ENCODE peak calls at places on chromosome 20, in six cellular contexts. One of them, this sample, is unnamed. For H3K4me1, the result is how much of the 10 kb centered on the place peaks cover.

GRCh38 chr20:56829788-56830385 is 200.8 kb downstream of the TFAP2C start:
- DNase-seq in tibial artery: no peak
- DNase-seq in heart left ventricle: no peak
- DNase-seq in CD8-positive, alpha-beta T cell: no peak
- DNase-seq in transverse colon: no peak
- DNase-seq in fibroblast of lung: no peak
- DNase-seq in this sample: no peak

GRCh38 chr20:53943522-53944291 is 126.7 kb downstream of the BCAS1 start:
- DNase-seq in tibial artery: no peak
- DNase-seq in heart left ventricle: no peak
- DNase-seq in CD8-positive, alpha-beta T cell: no peak
- DNase-seq in transverse colon: no peak
- DNase-seq in fibroblast of lung: peak
- DNase-seq in this sample: no peak

GRCh38 chr20:1326031-1326930 is 2.7 kb downstream of the SDCBP2 start:
- DNase-seq in tibial artery: peak
- DNase-seq in heart left ventricle: no peak
- DNase-seq in CD8-positive, alpha-beta T cell: peak
- DNase-seq in transverse colon: peak
- DNase-seq in fibroblast of lung: peak
- DNase-seq in this sample: no peak

GRCh38 chr20:3164043-3164762 is 4.5 kb upstream of the FASTKD5 start:
- DNase-seq in tibial artery: no peak
- DNase-seq in heart left ventricle: no peak
- DNase-seq in CD8-positive, alpha-beta T cell: no peak
- DNase-seq in transverse colon: no peak
- DNase-seq in fibroblast of lung: no peak
- DNase-seq in this sample: peak

GRCh38 chr20:19599200-19599599 is 158.9 kb upstream of the RIN2 start:
- DNase-seq in tibial artery: no peak
- DNase-seq in heart left ventricle: no peak
- DNase-seq in CD8-positive, alpha-beta T cell: no peak
- DNase-seq in transverse colon: no peak
- DNase-seq in fibroblast of lung: no peak
- DNase-seq in this sample: no peak

GRCh38 chr20:50189681-50190250 is 864 bp upstream of the CEBPB start:
- DNase-seq in tibial artery: peak
- DNase-seq in heart left ventricle: no peak
- DNase-seq in CD8-positive, alpha-beta T cell: no peak
- DNase-seq in transverse colon: peak
- DNase-seq in fibroblast of lung: no peak
- DNase-seq in this sample: no peak

GRCh38 chr20:49846206-49846807 is 33.7 kb downstream of the SLC9A8 start:
- DNase-seq in tibial artery: no peak
- DNase-seq in heart left ventricle: no peak
- DNase-seq in CD8-positive, alpha-beta T cell: no peak
- DNase-seq in transverse colon: peak
- DNase-seq in fibroblast of lung: peak
- DNase-seq in this sample: no peak

GRCh38 chr20:19815553-19815991 is 57.5 kb downstream of the RIN2 start:
- DNase-seq in tibial artery: peak
- DNase-seq in heart left ventricle: peak
- DNase-seq in CD8-positive, alpha-beta T cell: no peak
- DNase-seq in transverse colon: no peak
- DNase-seq in fibroblast of lung: peak
- DNase-seq in this sample: no peak

GRCh38 chr20:47653892-47654291 is 131.4 kb downstream of the SULF2 start:
- DNase-seq in tibial artery: no peak
- DNase-seq in heart left ventricle: no peak
- DNase-seq in CD8-positive, alpha-beta T cell: no peak
- DNase-seq in transverse colon: no peak
- DNase-seq in fibroblast of lung: no peak
- DNase-seq in this sample: no peak

GRCh38 chr20:366042-366718 is 14.4 kb upstream of the TRIB3 start:
- DNase-seq in tibial artery: no peak
- DNase-seq in heart left ventricle: no peak
- DNase-seq in CD8-positive, alpha-beta T cell: no peak
- DNase-seq in transverse colon: no peak
- DNase-seq in fibroblast of lung: no peak
- DNase-seq in this sample: no peak

GRCh38 chr20:63772781-63773520 is 33.4 kb downstream of the SLC2A4RG start:
- DNase-seq in tibial artery: no peak
- DNase-seq in heart left ventricle: peak
- DNase-seq in CD8-positive, alpha-beta T cell: no peak
- DNase-seq in transverse colon: no peak
- DNase-seq in fibroblast of lung: no peak
- DNase-seq in this sample: no peak

GRCh38 chr20:34375977-34376430 is 12.9 kb downstream of the ITCH start:
- DNase-seq in tibial artery: no peak
- DNase-seq in heart left ventricle: no peak
- DNase-seq in CD8-positive, alpha-beta T cell: no peak
- DNase-seq in transverse colon: no peak
- DNase-seq in fibroblast of lung: no peak
- DNase-seq in this sample: no peak

GRCh38 chr20:33668087-33668790 is 1.5 kb downstream of the ACTL10 start:
- DNase-seq in tibial artery: peak
- DNase-seq in heart left ventricle: peak
- DNase-seq in CD8-positive, alpha-beta T cell: no peak
- DNase-seq in transverse colon: no peak
- DNase-seq in fibroblast of lung: no peak
- DNase-seq in this sample: peak

GRCh38 chr20:41154436-41155176 is 17.3 kb downstream of the PLCG1 start:
- DNase-seq in tibial artery: no peak
- DNase-seq in heart left ventricle: peak
- DNase-seq in CD8-positive, alpha-beta T cell: no peak
- DNase-seq in transverse colon: no peak
- DNase-seq in fibroblast of lung: no peak
- DNase-seq in this sample: no peak

GRCh38 chr20:46568570-46569129 is 18.2 kb upstream of the OCSTAMP start:
- DNase-seq in tibial artery: peak
- DNase-seq in heart left ventricle: peak
- DNase-seq in CD8-positive, alpha-beta T cell: no peak
- DNase-seq in transverse colon: peak
- DNase-seq in fibroblast of lung: peak
- DNase-seq in this sample: peak

GRCh38 chr20:57835462-57836455 is 125.9 kb upstream of the PMEPA1 start:
- DNase-seq in tibial artery: no peak
- DNase-seq in heart left ventricle: no peak
- DNase-seq in CD8-positive, alpha-beta T cell: peak
- DNase-seq in transverse colon: no peak
- DNase-seq in fibroblast of lung: no peak
- DNase-seq in this sample: no peak

GRCh38 chr20:7375905-7376304 is 564.4 kb downstream of the HAO1 start:
- DNase-seq in tibial artery: no peak
- DNase-seq in heart left ventricle: no peak
- DNase-seq in CD8-positive, alpha-beta T cell: no peak
- DNase-seq in transverse colon: no peak
- DNase-seq in fibroblast of lung: peak
- DNase-seq in this sample: no peak

GRCh38 chr20:44001667-44002596 is 87.3 kb downstream of the TOX2 start:
- DNase-seq in tibial artery: no peak
- DNase-seq in heart left ventricle: no peak
- DNase-seq in CD8-positive, alpha-beta T cell: no peak
- DNase-seq in transverse colon: peak
- DNase-seq in fibroblast of lung: no peak
- DNase-seq in this sample: no peak

GRCh38 chr20:12955611-12956010 is 53.2 kb upstream of the SPTLC3 start:
- DNase-seq in tibial artery: no peak
- DNase-seq in heart left ventricle: no peak
- DNase-seq in CD8-positive, alpha-beta T cell: no peak
- DNase-seq in transverse colon: no peak
- DNase-seq in fibroblast of lung: no peak
- DNase-seq in this sample: no peak

GRCh38 chr20:23255106-23255505 is 95.5 kb upstream of the NXT1 start:
- DNase-seq in tibial artery: no peak
- DNase-seq in heart left ventricle: no peak
- DNase-seq in CD8-positive, alpha-beta T cell: no peak
- DNase-seq in transverse colon: no peak
- DNase-seq in fibroblast of lung: no peak
- DNase-seq in this sample: no peak

GRCh38 chr20:23253524-23253923 is 97.1 kb upstream of the NXT1 start:
- DNase-seq in tibial artery: no peak
- DNase-seq in heart left ventricle: no peak
- DNase-seq in CD8-positive, alpha-beta T cell: no peak
- DNase-seq in transverse colon: no peak
- DNase-seq in fibroblast of lung: no peak
- DNase-seq in this sample: no peak

GRCh38 chr20:23255658-23256385 is 94.8 kb upstream of the NXT1 start:
- DNase-seq in tibial artery: no peak
- DNase-seq in heart left ventricle: no peak
- DNase-seq in CD8-positive, alpha-beta T cell: no peak
- DNase-seq in transverse colon: no peak
- DNase-seq in fibroblast of lung: peak
- DNase-seq in this sample: no peak

GRCh38 chr20:23254505-23254904 is 96.1 kb upstream of the NXT1 start:
- DNase-seq in tibial artery: no peak
- DNase-seq in heart left ventricle: no peak
- DNase-seq in CD8-positive, alpha-beta T cell: no peak
- DNase-seq in transverse colon: no peak
- DNase-seq in fibroblast of lung: no peak
- DNase-seq in this sample: no peak

DNA sequence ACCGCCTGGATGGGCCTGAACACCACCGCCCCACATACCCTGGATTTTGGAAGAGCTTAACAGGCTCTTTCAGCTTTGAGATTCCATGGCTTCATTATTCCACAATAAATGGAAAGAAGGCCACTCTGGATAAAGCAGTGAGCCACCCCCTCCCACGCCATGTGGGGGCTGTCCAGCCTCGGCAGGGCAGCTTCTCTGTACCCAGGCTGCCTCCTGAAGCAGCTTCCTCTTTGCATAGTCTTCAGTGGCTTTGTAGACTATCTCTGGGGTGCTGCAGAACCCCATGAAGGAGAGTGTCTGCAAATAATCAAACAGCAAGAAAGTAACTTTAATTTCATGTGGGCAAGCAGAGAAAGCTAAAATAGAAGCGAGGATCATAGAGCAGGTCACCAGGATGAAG is 96.6 kb upstream of the NXT1 start:
- DNase-seq in tibial artery: no peak
- DNase-seq in heart left ventricle: no peak
- DNase-seq in CD8-positive, alpha-beta T cell: no peak
- DNase-seq in transverse colon: no peak
- DNase-seq in fibroblast of lung: no peak
- DNase-seq in this sample: no peak
- H3K4me1 ChIP-seq in tibial artery: under half
- H3K4me1 ChIP-seq in heart left ventricle: under half
- H3K4me1 ChIP-seq in CD8-positive, alpha-beta T cell: under half
- H3K4me1 ChIP-seq in transverse colon: under half
- H3K4me1 ChIP-seq in fibroblast of lung: under half
- H3K4me1 ChIP-seq in this sample: under half

DNA sequence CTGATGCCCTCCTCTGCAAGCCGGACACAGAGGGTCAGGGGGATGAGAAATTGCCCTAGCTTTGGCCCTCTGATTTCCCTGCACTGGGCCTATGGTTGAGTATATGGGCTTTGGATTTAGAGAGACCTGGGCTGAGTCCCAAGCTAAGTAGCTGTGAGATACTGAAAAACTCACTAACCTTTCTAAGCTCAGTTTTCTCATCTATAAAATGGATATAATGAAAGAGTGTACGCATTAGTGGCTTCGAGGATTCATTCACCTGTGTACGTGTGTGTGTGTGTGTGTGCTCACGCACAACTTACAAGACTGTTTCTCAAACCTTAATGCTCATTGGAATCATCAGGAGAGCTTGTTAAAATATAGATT is 12.7 kb upstream of the RBPJL start:
- DNase-seq in tibial artery: no peak
- DNase-seq in heart left ventricle: no peak
- DNase-seq in CD8-positive, alpha-beta T cell: no peak
- DNase-seq in transverse colon: no peak
- DNase-seq in fibroblast of lung: no peak
- DNase-seq in this sample: no peak
- H3K4me3 ChIP-seq in tibial artery: no peak
- H3K4me3 ChIP-seq in heart left ventricle: no peak
- H3K4me3 ChIP-seq in CD8-positive, alpha-beta T cell: peak
- H3K4me3 ChIP-seq in transverse colon: no peak
- H3K4me3 ChIP-seq in fibroblast of lung: peak
- H3K4me3 ChIP-seq in this sample: no peak

GRCh38 chr20:38804243-38804642 is 1.3 kb upstream of the PPP1R16B start:
- DNase-seq in tibial artery: no peak
- DNase-seq in heart left ventricle: no peak
- DNase-seq in CD8-positive, alpha-beta T cell: no peak
- DNase-seq in transverse colon: no peak
- DNase-seq in fibroblast of lung: no peak
- DNase-seq in this sample: no peak

GRCh38 chr20:38806855-38807655 is 1.6 kb downstream of the PPP1R16B start:
- DNase-seq in tibial artery: no peak
- DNase-seq in heart left ventricle: no peak
- DNase-seq in CD8-positive, alpha-beta T cell: peak
- DNase-seq in transverse colon: peak
- DNase-seq in fibroblast of lung: no peak
- DNase-seq in this sample: no peak

GRCh38 chr20:38805958-38806854 is 709 bp downstream of the PPP1R16B start:
- DNase-seq in tibial artery: no peak
- DNase-seq in heart left ventricle: no peak
- DNase-seq in CD8-positive, alpha-beta T cell: peak
- DNase-seq in transverse colon: peak
- DNase-seq in fibroblast of lung: no peak
- DNase-seq in this sample: peak

GRCh38 chr20:38805502-38805957 is at the start of gene PPP1R16B:
- DNase-seq in tibial artery: no peak
- DNase-seq in heart left ventricle: peak
- DNase-seq in CD8-positive, alpha-beta T cell: peak
- DNase-seq in transverse colon: peak
- DNase-seq in fibroblast of lung: no peak
- DNase-seq in this sample: peak

GRCh38 chr20:38804682-38805501 is 605 bp upstream of the PPP1R16B start:
- DNase-seq in tibial artery: no peak
- DNase-seq in heart left ventricle: no peak
- DNase-seq in CD8-positive, alpha-beta T cell: peak
- DNase-seq in transverse colon: peak
- DNase-seq in fibroblast of lung: no peak
- DNase-seq in this sample: peak
- H3K27ac ChIP-seq in tibial artery: no peak
- H3K27ac ChIP-seq in heart left ventricle: peak
- H3K27ac ChIP-seq in CD8-positive, alpha-beta T cell: peak
- H3K27ac ChIP-seq in transverse colon: peak
- H3K27ac ChIP-seq in fibroblast of lung: no peak
- H3K27ac ChIP-seq in this sample: no peak

GRCh38 chr20:5606347-5606746 is 143.9 kb upstream of the SHLD1 start:
- DNase-seq in tibial artery: no peak
- DNase-seq in heart left ventricle: no peak
- DNase-seq in CD8-positive, alpha-beta T cell: no peak
- DNase-seq in transverse colon: no peak
- DNase-seq in fibroblast of lung: no peak
- DNase-seq in this sample: no peak

GRCh38 chr20:5595744-5596143 is 154.5 kb upstream of the SHLD1 start:
- DNase-seq in tibial artery: no peak
- DNase-seq in heart left ventricle: no peak
- DNase-seq in CD8-positive, alpha-beta T cell: no peak
- DNase-seq in transverse colon: no peak
- DNase-seq in fibroblast of lung: no peak
- DNase-seq in this sample: no peak

GRCh38 chr20:5596401-5597193 is 153.6 kb upstream of the SHLD1 start:
- DNase-seq in tibial artery: no peak
- DNase-seq in heart left ventricle: no peak
- DNase-seq in CD8-positive, alpha-beta T cell: no peak
- DNase-seq in transverse colon: no peak
- DNase-seq in fibroblast of lung: no peak
- DNase-seq in this sample: no peak

GRCh38 chr20:5602346-5602745 is 147.9 kb upstream of the SHLD1 start:
- DNase-seq in tibial artery: no peak
- DNase-seq in heart left ventricle: no peak
- DNase-seq in CD8-positive, alpha-beta T cell: no peak
- DNase-seq in transverse colon: no peak
- DNase-seq in fibroblast of lung: no peak
- DNase-seq in this sample: no peak

GRCh38 chr20:5600982-5601381 is 149.2 kb upstream of the SHLD1 start:
- DNase-seq in tibial artery: no peak
- DNase-seq in heart left ventricle: no peak
- DNase-seq in CD8-positive, alpha-beta T cell: no peak
- DNase-seq in transverse colon: no peak
- DNase-seq in fibroblast of lung: no peak
- DNase-seq in this sample: no peak
- H3K4me1 ChIP-seq in tibial artery: under half
- H3K4me1 ChIP-seq in heart left ventricle: under half
- H3K4me1 ChIP-seq in CD8-positive, alpha-beta T cell: under half
- H3K4me1 ChIP-seq in transverse colon: under half
- H3K4me1 ChIP-seq in fibroblast of lung: under half
- H3K4me1 ChIP-seq in this sample: under half

This sample was measured in aorta.